ENCODE peak calls at places on chromosomes 16 and 17, in four cellular contexts. S is GM12878, Q is K562, Y is HL-60. C is an unnamed sample.

GRCh38 chr17:38565853-38566665 is 39.7 kb downstream of the SRCIN1 start:
- DNase-seq in S (no peak), Q (no peak), Y (no peak), C (no peak)

GRCh38 chr16:13702614-13703013 is 217.3 kb upstream of the ERCC4 start:
- DNase-seq in S (no peak), Q (no peak), Y (no peak), C (no peak)

GRCh38 chr17:45424769-45425124 is 7.9 kb downstream of the ARHGAP27 start:
- DNase-seq in S (no peak), Q (no peak), Y (no peak), C (no peak)

GRCh38 chr17:56594528-56595418 is 1.3 kb downstream of the NOG start:
- DNase-seq in S (no peak), Q (no peak), Y (peak), C (peak)

GRCh38 chr17:79956853-79957252 is 78.8 kb downstream of the TBC1D16 start:
- DNase-seq in S (no peak), Q (no peak), Y (no peak), C (no peak)

GRCh38 chr16:2032285-2033056 is 5.8 kb downstream of the NHERF2 start:
- DNase-seq in S (no peak), Q (peak), Y (no peak), C (no peak)

GRCh38 chr17:51260960-51261958 is 913 bp downstream of the UTP18 start:
- DNase-seq in S (no peak), Q (peak), Y (peak), C (peak)

GRCh38 chr16:49337814-49338350 is 35.7 kb upstream of the C16orf78 start:
- DNase-seq in S (no peak), Q (no peak), Y (no peak), C (no peak)

GRCh38 chr17:64213995-64214507 is 49.0 kb downstream of the TEX2 start:
- DNase-seq in S (no peak), Q (peak), Y (no peak), C (no peak)

GRCh38 chr16:5971924-5972323 is 874.3 kb upstream of the EEF2KMT start:
- DNase-seq in S (no peak), Q (no peak), Y (no peak), C (no peak)

GRCh38 chr17:8822401-8823035 is 23.4 kb upstream of the MFSD6L start:
- DNase-seq in S (no peak), Q (no peak), Y (no peak), C (no peak)

GRCh38 chr17:2682304-2682938 is 29.1 kb downstream of the CLUH start:
- DNase-seq in S (no peak), Q (no peak), Y (no peak), C (no peak)

GRCh38 chr17:50280068-50280467 is 5.8 kb downstream of the TMEM92 start:
- DNase-seq in S (no peak), Q (no peak), Y (no peak), C (peak)

DNA sequence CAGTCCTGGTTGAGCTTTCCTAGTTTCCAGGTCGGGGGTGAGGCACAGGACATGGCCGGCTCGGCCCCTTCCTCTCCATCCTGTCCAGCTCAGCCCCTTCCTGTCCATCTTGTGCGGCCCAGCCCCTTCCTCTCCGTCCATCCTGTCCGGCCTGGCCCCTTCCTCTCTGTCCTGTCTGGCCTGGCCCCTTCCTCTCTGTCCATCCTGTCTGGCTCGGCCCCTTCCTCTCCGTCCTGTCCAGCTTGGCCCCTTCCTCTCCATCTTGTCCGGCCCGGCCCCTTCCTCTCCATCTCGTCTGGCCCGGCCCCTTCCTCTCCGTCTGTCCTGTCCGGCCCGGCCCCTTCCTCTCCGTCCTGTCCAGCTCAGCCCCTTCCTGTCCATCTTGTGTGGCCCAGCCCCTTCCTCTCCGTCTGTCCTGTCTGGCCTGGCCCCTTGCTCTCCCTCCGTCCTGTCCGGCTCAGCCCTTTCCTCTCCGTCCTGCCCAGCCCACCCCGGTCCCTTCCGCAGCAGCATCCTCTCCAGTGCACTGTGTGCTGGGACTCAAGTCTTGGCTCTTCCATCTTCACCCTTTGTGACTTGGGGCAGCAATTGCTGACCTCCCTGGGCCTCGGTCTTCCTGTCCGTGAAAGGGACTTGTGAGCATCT is 5.5 kb upstream of the ZNF750 start:
- DNase-seq in S (no peak), Q (no peak), Y (no peak), C (no peak)
- TF ChIP-seq POLR2AphosphoS5 in S (no peak), Q (no peak), Y (no peak), C (no peak)

GRCh38 chr16:17416461-17417221 is 54.1 kb downstream of the XYLT1 start:
- DNase-seq in S (peak), Q (no peak), Y (peak), C (peak)
- TF ChIP-seq SPI1 in S (peak), Q (no peak), Y (peak), C (peak)

GRCh38 chr17:47872019-47872650 is 21.2 kb upstream of the SP6 start:
- DNase-seq in S (no peak), Q (no peak), Y (no peak), C (no peak)

GRCh38 chr17:47871048-47871447 is 20.1 kb upstream of the SP6 start:
- DNase-seq in S (no peak), Q (no peak), Y (no peak), C (no peak)

GRCh38 chr17:47875011-47875471 is 21.0 kb upstream of the SP2 start:
- DNase-seq in S (no peak), Q (no peak), Y (no peak), C (no peak)

GRCh38 chr17:47873200-47874090 is 22.5 kb upstream of the SP6 start:
- DNase-seq in S (no peak), Q (no peak), Y (no peak), C (no peak)

DNA sequence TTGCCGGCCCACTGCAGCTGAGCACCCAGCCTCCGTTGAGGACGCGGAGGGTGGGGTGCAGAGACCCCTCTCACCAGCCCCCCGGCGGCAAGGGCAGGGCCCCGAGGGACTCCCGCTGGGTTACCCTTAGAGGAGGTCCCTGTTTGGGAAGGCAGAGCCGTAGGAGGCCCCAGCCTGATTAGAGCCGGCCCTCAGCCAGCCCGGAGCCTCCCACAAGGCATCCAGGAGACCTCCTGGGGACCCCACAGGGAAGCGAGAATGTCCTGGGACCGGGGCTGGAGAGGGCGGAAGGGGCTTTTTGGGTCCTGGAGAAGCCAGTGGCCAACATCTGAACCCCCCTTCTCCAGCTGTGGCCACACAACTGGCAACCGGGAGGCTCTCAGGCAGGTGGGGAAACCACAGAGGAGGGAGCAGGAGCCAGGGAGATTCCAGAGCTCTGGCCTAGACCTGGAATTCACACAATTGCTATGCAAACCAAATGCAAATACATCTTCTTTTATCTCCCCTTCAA is 21.7 kb upstream of the SP6 start:
- DNase-seq in S (no peak), Q (no peak), Y (no peak), C (no peak)
- TF ChIP-seq POLR2AphosphoS5 in S (no peak), Q (no peak), Y (no peak), C (no peak)

DNA sequence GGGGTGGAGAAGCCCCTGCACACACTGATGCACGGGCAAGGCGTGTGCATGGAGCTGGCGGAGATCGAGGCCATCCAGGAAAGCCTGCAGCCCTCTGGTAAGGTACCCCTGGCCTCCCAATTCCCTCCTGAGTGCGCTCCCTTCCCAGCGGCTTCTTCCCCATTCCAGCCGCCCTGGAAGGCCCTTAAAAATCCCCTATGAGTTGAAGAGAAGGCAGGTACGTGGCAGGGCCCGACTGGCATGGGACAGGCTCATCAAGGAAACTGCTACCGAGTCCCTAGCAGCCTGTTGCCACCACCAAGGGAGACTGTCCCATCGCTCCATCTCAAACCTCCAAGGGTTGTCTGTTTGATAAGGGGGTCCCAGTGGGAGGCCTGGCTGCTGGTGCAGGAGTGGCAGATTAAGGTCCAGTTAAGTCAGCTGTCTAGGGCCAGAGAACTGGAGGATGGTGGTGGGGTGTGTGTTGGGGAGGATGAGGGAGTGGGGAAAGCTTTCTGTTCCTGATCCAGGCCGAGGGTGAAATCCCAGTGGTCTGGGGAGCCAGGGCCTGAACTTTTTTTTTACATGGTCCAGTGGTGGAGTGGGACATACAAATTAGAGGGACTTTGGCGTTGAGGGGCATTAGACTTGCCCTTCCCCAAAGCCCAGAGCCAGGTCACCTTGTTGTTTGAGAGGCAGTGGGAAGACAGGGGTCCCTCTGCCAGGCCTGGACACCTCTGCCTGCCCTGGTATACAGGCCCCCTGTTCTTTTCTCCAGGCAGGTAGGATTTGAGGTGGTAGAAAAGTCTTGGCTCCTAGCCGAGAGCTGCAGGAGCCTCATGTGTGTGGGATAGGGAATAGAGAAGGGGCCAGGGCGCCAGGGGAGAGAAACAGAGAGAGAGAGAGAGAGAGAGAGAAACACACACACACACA is 994 bp downstream of the IGFBP4 start:
- DNase-seq in S (no peak), Q (no peak), Y (no peak), C (no peak)
- TF ChIP-seq SPI1 in S (no peak), Q (no peak), Y (no peak), C (no peak)